ENCODE peak calls at places on chromosomes 5 and 9, in ten cellular contexts. One of them, this sample, is unnamed.

GRCh38 chr9:19174127-19174921 is 47.0 kb upstream of the PLIN2 start:
- DNase-seq in tibial artery: peak
- DNase-seq in GM20000: peak
- DNase-seq in cardiac fibroblast: peak
- DNase-seq in endothelial cell: peak
- DNase-seq in esophagus squamous epithelium: no peak
- DNase-seq in foreskin fibroblast: peak
- DNase-seq in fibroblast of mammary gland: peak
- DNase-seq in GM12864: peak
- DNase-seq in mesothelial cell of epicardium: no peak
- DNase-seq in this sample: peak

GRCh38 chr5:4571248-4571950 is 568.7 kb upstream of the ADAMTS16 start:
- DNase-seq in tibial artery: no peak
- DNase-seq in GM20000: no peak
- DNase-seq in cardiac fibroblast: no peak
- DNase-seq in endothelial cell: no peak
- DNase-seq in esophagus squamous epithelium: no peak
- DNase-seq in foreskin fibroblast: no peak
- DNase-seq in fibroblast of mammary gland: no peak
- DNase-seq in GM12864: no peak
- DNase-seq in mesothelial cell of epicardium: no peak
- DNase-seq in this sample: peak

GRCh38 chr5:130032807-130033206 is 128.5 kb downstream of the CHSY3 start:
- DNase-seq in tibial artery: peak
- DNase-seq in GM20000: no peak
- DNase-seq in cardiac fibroblast: no peak
- DNase-seq in endothelial cell: no peak
- DNase-seq in esophagus squamous epithelium: no peak
- DNase-seq in foreskin fibroblast: peak
- DNase-seq in fibroblast of mammary gland: no peak
- DNase-seq in GM12864: no peak
- DNase-seq in mesothelial cell of epicardium: no peak
- DNase-seq in this sample: no peak

GRCh38 chr9:3880851-3881250 is 355.1 kb upstream of the RFX3 start:
- DNase-seq in tibial artery: no peak
- DNase-seq in GM20000: no peak
- DNase-seq in cardiac fibroblast: peak
- DNase-seq in endothelial cell: no peak
- DNase-seq in esophagus squamous epithelium: no peak
- DNase-seq in foreskin fibroblast: peak
- DNase-seq in fibroblast of mammary gland: peak
- DNase-seq in GM12864: no peak
- DNase-seq in mesothelial cell of epicardium: no peak
- DNase-seq in this sample: peak

GRCh38 chr5:17314907-17315471 is 97.6 kb downstream of the BASP1 start:
- DNase-seq in tibial artery: no peak
- DNase-seq in GM20000: peak
- DNase-seq in cardiac fibroblast: peak
- DNase-seq in endothelial cell: no peak
- DNase-seq in esophagus squamous epithelium: no peak
- DNase-seq in foreskin fibroblast: peak
- DNase-seq in fibroblast of mammary gland: peak
- DNase-seq in GM12864: no peak
- DNase-seq in mesothelial cell of epicardium: no peak
- DNase-seq in this sample: no peak

GRCh38 chr5:82348749-82349148 is 70.6 kb upstream of the RPS23 start:
- DNase-seq in tibial artery: peak
- DNase-seq in GM20000: no peak
- DNase-seq in cardiac fibroblast: peak
- DNase-seq in endothelial cell: no peak
- DNase-seq in esophagus squamous epithelium: no peak
- DNase-seq in foreskin fibroblast: peak
- DNase-seq in fibroblast of mammary gland: peak
- DNase-seq in GM12864: no peak
- DNase-seq in mesothelial cell of epicardium: no peak
- DNase-seq in this sample: no peak

GRCh38 chr5:135486679-135487395 is 34.7 kb upstream of the TIFAB start:
- DNase-seq in tibial artery: no peak
- DNase-seq in GM20000: no peak
- DNase-seq in cardiac fibroblast: no peak
- DNase-seq in endothelial cell: no peak
- DNase-seq in esophagus squamous epithelium: no peak
- DNase-seq in foreskin fibroblast: no peak
- DNase-seq in fibroblast of mammary gland: no peak
- DNase-seq in GM12864: no peak
- DNase-seq in mesothelial cell of epicardium: no peak
- DNase-seq in this sample: no peak

GRCh38 chr5:158522001-158522400 is 577.7 kb downstream of the EBF1 start:
- DNase-seq in tibial artery: no peak
- DNase-seq in GM20000: no peak
- DNase-seq in cardiac fibroblast: peak
- DNase-seq in endothelial cell: no peak
- DNase-seq in esophagus squamous epithelium: no peak
- DNase-seq in foreskin fibroblast: peak
- DNase-seq in fibroblast of mammary gland: peak
- DNase-seq in GM12864: no peak
- DNase-seq in mesothelial cell of epicardium: no peak
- DNase-seq in this sample: peak

GRCh38 chr9:76465442-76466298 is 6.7 kb downstream of the GCNT1 start:
- DNase-seq in tibial artery: no peak
- DNase-seq in GM20000: no peak
- DNase-seq in cardiac fibroblast: no peak
- DNase-seq in endothelial cell: no peak
- DNase-seq in esophagus squamous epithelium: no peak
- DNase-seq in foreskin fibroblast: no peak
- DNase-seq in fibroblast of mammary gland: peak
- DNase-seq in GM12864: no peak
- DNase-seq in mesothelial cell of epicardium: no peak
- DNase-seq in this sample: no peak

GRCh38 chr9:114429488-114429887 is 41.7 kb upstream of the AKNA start:
- DNase-seq in tibial artery: no peak
- DNase-seq in GM20000: no peak
- DNase-seq in cardiac fibroblast: no peak
- DNase-seq in endothelial cell: no peak
- DNase-seq in esophagus squamous epithelium: no peak
- DNase-seq in foreskin fibroblast: no peak
- DNase-seq in fibroblast of mammary gland: no peak
- DNase-seq in GM12864: no peak
- DNase-seq in mesothelial cell of epicardium: no peak
- DNase-seq in this sample: no peak

GRCh38 chr5:168364738-168365550 is 73.5 kb downstream of the WWC1 start:
- DNase-seq in tibial artery: no peak
- DNase-seq in GM20000: no peak
- DNase-seq in cardiac fibroblast: peak
- DNase-seq in endothelial cell: peak
- DNase-seq in esophagus squamous epithelium: no peak
- DNase-seq in foreskin fibroblast: peak
- DNase-seq in fibroblast of mammary gland: peak
- DNase-seq in GM12864: no peak
- DNase-seq in mesothelial cell of epicardium: no peak
- DNase-seq in this sample: peak

GRCh38 chr5:145585-146323 is 45.5 kb upstream of the LRRC14B start:
- DNase-seq in tibial artery: no peak
- DNase-seq in GM20000: no peak
- DNase-seq in cardiac fibroblast: no peak
- DNase-seq in endothelial cell: no peak
- DNase-seq in esophagus squamous epithelium: no peak
- DNase-seq in foreskin fibroblast: no peak
- DNase-seq in fibroblast of mammary gland: no peak
- DNase-seq in GM12864: no peak
- DNase-seq in mesothelial cell of epicardium: no peak
- DNase-seq in this sample: no peak

DNA sequence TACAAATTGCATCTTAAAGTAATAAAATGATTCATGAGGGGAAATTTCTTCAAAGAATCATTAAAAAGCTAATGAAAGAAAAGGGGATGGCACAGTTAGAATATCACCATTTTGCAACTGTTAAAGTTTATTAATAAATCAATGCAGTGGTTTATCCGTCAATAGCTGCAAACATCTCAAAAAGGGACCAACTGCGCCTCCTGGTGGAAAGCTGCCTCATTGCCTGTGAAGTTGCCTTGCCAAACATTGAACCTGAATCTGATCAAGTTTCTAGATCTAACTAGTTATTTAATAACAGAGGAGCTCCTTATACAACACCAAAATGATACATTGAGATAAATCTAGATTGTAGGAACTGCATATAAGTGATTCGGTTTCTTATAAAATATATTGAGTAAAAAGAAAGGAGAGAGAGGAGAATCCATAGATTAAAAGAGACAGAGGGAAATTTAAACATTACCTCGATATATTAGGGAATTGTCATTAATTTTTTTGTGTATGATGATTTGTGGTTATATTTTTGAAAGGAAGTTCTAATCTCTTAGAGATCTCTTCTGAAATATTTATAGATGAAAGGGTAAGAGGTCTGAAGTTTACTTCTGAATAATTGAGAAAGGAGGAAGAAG is 6.9 kb upstream of the NDUFB6 start:
- DNase-seq in tibial artery: peak
- DNase-seq in GM20000: peak
- DNase-seq in cardiac fibroblast: peak
- DNase-seq in endothelial cell: peak
- DNase-seq in esophagus squamous epithelium: no peak
- DNase-seq in foreskin fibroblast: peak
- DNase-seq in fibroblast of mammary gland: peak
- DNase-seq in GM12864: no peak
- DNase-seq in mesothelial cell of epicardium: peak
- DNase-seq in this sample: peak
- TF ChIP-seq CTCF in tibial artery: peak
- TF ChIP-seq CTCF in GM20000: peak
- TF ChIP-seq CTCF in cardiac fibroblast: peak
- TF ChIP-seq CTCF in endothelial cell: peak
- TF ChIP-seq CTCF in esophagus squamous epithelium: peak
- TF ChIP-seq CTCF in foreskin fibroblast: peak
- TF ChIP-seq CTCF in fibroblast of mammary gland: peak
- TF ChIP-seq CTCF in GM12864: peak
- TF ChIP-seq CTCF in mesothelial cell of epicardium: peak
- TF ChIP-seq CTCF in this sample: peak

GRCh38 chr9:2159521-2160417 is 144.6 kb downstream of the SMARCA2 start:
- DNase-seq in tibial artery: no peak
- DNase-seq in GM20000: no peak
- DNase-seq in cardiac fibroblast: peak
- DNase-seq in endothelial cell: no peak
- DNase-seq in esophagus squamous epithelium: no peak
- DNase-seq in foreskin fibroblast: peak
- DNase-seq in fibroblast of mammary gland: peak
- DNase-seq in GM12864: no peak
- DNase-seq in mesothelial cell of epicardium: no peak
- DNase-seq in this sample: peak

GRCh38 chr9:2155966-2156365 is 140.8 kb downstream of the SMARCA2 start:
- DNase-seq in tibial artery: no peak
- DNase-seq in GM20000: no peak
- DNase-seq in cardiac fibroblast: no peak
- DNase-seq in endothelial cell: no peak
- DNase-seq in esophagus squamous epithelium: no peak
- DNase-seq in foreskin fibroblast: no peak
- DNase-seq in fibroblast of mammary gland: no peak
- DNase-seq in GM12864: no peak
- DNase-seq in mesothelial cell of epicardium: no peak
- DNase-seq in this sample: peak

GRCh38 chr9:2157277-2158105 is 142.3 kb downstream of the SMARCA2 start:
- DNase-seq in tibial artery: peak
- DNase-seq in GM20000: peak
- DNase-seq in cardiac fibroblast: peak
- DNase-seq in endothelial cell: no peak
- DNase-seq in esophagus squamous epithelium: no peak
- DNase-seq in foreskin fibroblast: peak
- DNase-seq in fibroblast of mammary gland: peak
- DNase-seq in GM12864: peak
- DNase-seq in mesothelial cell of epicardium: no peak
- DNase-seq in this sample: peak

GRCh38 chr9:2158729-2159128 is 143.6 kb downstream of the SMARCA2 start:
- DNase-seq in tibial artery: no peak
- DNase-seq in GM20000: no peak
- DNase-seq in cardiac fibroblast: no peak
- DNase-seq in endothelial cell: no peak
- DNase-seq in esophagus squamous epithelium: no peak
- DNase-seq in foreskin fibroblast: no peak
- DNase-seq in fibroblast of mammary gland: no peak
- DNase-seq in GM12864: no peak
- DNase-seq in mesothelial cell of epicardium: no peak
- DNase-seq in this sample: no peak

GRCh38 chr9:2158111-2158610 is 143.0 kb downstream of the SMARCA2 start:
- DNase-seq in tibial artery: peak
- DNase-seq in GM20000: peak
- DNase-seq in cardiac fibroblast: peak
- DNase-seq in endothelial cell: peak
- DNase-seq in esophagus squamous epithelium: no peak
- DNase-seq in foreskin fibroblast: peak
- DNase-seq in fibroblast of mammary gland: peak
- DNase-seq in GM12864: peak
- DNase-seq in mesothelial cell of epicardium: no peak
- DNase-seq in this sample: peak
- TF ChIP-seq CTCF in tibial artery: no peak
- TF ChIP-seq CTCF in GM20000: no peak
- TF ChIP-seq CTCF in cardiac fibroblast: no peak
- TF ChIP-seq CTCF in endothelial cell: no peak
- TF ChIP-seq CTCF in esophagus squamous epithelium: no peak
- TF ChIP-seq CTCF in foreskin fibroblast: no peak
- TF ChIP-seq CTCF in fibroblast of mammary gland: no peak
- TF ChIP-seq CTCF in GM12864: no peak
- TF ChIP-seq CTCF in mesothelial cell of epicardium: no peak
- TF ChIP-seq CTCF in this sample: no peak

DNA sequence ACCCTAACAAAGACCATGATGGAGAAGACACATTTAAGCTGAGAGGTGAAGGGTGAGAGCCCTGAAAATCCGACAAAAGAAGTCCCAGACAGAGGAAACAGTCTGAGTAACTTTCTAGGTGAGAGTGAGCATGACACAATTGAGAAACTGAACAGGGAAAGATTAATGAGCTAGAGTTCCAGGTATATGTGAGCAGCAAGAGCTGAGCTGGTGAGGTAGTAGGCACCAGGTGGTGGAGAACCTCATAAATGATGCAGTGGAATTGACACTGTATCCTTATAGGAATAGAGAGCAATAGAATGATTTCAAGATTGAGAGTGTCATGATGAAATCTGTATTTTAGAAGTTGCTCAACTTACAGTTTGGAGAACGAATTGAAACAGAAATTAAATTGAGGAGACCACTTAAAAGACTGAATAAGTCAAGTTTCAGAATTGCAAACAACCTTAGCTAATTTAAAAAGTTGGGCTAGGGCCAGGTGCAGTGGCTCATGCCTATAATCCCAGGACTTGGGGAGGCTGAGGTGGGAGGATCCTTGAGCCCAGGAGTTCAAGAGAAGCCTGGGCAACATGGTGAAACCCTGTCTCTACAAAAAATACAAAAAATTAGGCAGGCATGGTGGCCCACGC is 89.8 kb downstream of the NREP start:
- DNase-seq in tibial artery: no peak
- DNase-seq in GM20000: peak
- DNase-seq in cardiac fibroblast: no peak
- DNase-seq in endothelial cell: no peak
- DNase-seq in esophagus squamous epithelium: no peak
- DNase-seq in foreskin fibroblast: no peak
- DNase-seq in fibroblast of mammary gland: no peak
- DNase-seq in GM12864: no peak
- DNase-seq in mesothelial cell of epicardium: no peak
- DNase-seq in this sample: no peak
- TF ChIP-seq CTCF in tibial artery: no peak
- TF ChIP-seq CTCF in GM20000: no peak
- TF ChIP-seq CTCF in cardiac fibroblast: no peak
- TF ChIP-seq CTCF in endothelial cell: no peak
- TF ChIP-seq CTCF in esophagus squamous epithelium: no peak
- TF ChIP-seq CTCF in foreskin fibroblast: no peak
- TF ChIP-seq CTCF in fibroblast of mammary gland: no peak
- TF ChIP-seq CTCF in GM12864: no peak
- TF ChIP-seq CTCF in mesothelial cell of epicardium: no peak
- TF ChIP-seq CTCF in this sample: no peak

GRCh38 chr9:117927354-117927753 is 223.2 kb downstream of the TLR4 start:
- DNase-seq in tibial artery: no peak
- DNase-seq in GM20000: no peak
- DNase-seq in cardiac fibroblast: no peak
- DNase-seq in endothelial cell: no peak
- DNase-seq in esophagus squamous epithelium: no peak
- DNase-seq in foreskin fibroblast: no peak
- DNase-seq in fibroblast of mammary gland: no peak
- DNase-seq in GM12864: no peak
- DNase-seq in mesothelial cell of epicardium: no peak
- DNase-seq in this sample: no peak
- TF ChIP-seq CTCF in tibial artery: no peak
- TF ChIP-seq CTCF in GM20000: no peak
- TF ChIP-seq CTCF in cardiac fibroblast: no peak
- TF ChIP-seq CTCF in endothelial cell: no peak
- TF ChIP-seq CTCF in esophagus squamous epithelium: no peak
- TF ChIP-seq CTCF in foreskin fibroblast: no peak
- TF ChIP-seq CTCF in fibroblast of mammary gland: no peak
- TF ChIP-seq CTCF in GM12864: peak
- TF ChIP-seq CTCF in mesothelial cell of epicardium: no peak
- TF ChIP-seq CTCF in this sample: peak

This sample was measured in bronchial epithelial cell.